ENCODE peak calls at places on chromosome 13, in four cellular contexts. Y is GM12878, D is K562, V is HepG2. W is an unnamed sample.

GRCh38 chr13:99326012-99326411 is 18.8 kb upstream of the GPR183 start:
- DNase-seq in V (no peak), Y (no peak), D (no peak), W (no peak)

GRCh38 chr13:44044544-44045178 is 165.0 kb downstream of the LACC1 start:
- DNase-seq in D (no peak), Y (no peak), V (no peak), W (no peak)

GRCh38 chr13:26557051-26557392 is 461 bp upstream of the WASF3 start:
- DNase-seq in Y (no peak), D (no peak), V (no peak), W (no peak)

GRCh38 chr13:24651718-24652345 is 28.4 kb upstream of the ATP12A start:
- DNase-seq in D (no peak), V (no peak), Y (no peak), W (no peak)

GRCh38 chr13:36673352-36673751 is 468 bp upstream of the SERTM1 start:
- DNase-seq in V (no peak), D (no peak), Y (no peak), W (no peak)

GRCh38 chr13:93235258-93236015 is 8.8 kb downstream of the GPC6 start:
- DNase-seq in Y (no peak), V (no peak), D (no peak), W (no peak)

GRCh38 chr13:34733720-34734119 is 208.3 kb upstream of the NBEA start:
- DNase-seq in D (no peak), Y (no peak), V (no peak), W (no peak)

GRCh38 chr13:106650690-106651205 is 82.8 kb upstream of the ARGLU1 start:
- DNase-seq in D (no peak), Y (no peak), V (no peak), W (no peak)

GRCh38 chr13:43815204-43815603 is 28.4 kb upstream of the ENOX1 start:
- DNase-seq in Y (no peak), D (no peak), V (no peak), W (no peak)

GRCh38 chr13:20182231-20182846 is 10.4 kb downstream of the GJB2 start:
- DNase-seq in V (peak; percentile 63), D (peak; percentile 64), Y (peak; percentile 35), W (peak; percentile 46)

GRCh38 chr13:112885782-112886268 is 83.2 kb upstream of the MCF2L start:
- DNase-seq in V (peak; percentile 71), Y (no peak), D (peak; percentile 55), W (peak; percentile 83)

GRCh38 chr13:34808649-34809048 is 133.4 kb upstream of the NBEA start:
- DNase-seq in Y (no peak), D (no peak), V (no peak), W (no peak)

GRCh38 chr13:63910406-63910957 is 2494.8 kb upstream of the PCDH20 start:
- DNase-seq in D (no peak), Y (no peak), V (peak; percentile 3), W (peak; percentile 46)

GRCh38 chr13:34300559-34300958 is 482.6 kb downstream of the RFC3 start:
- DNase-seq in V (peak; percentile 3), Y (no peak), D (no peak), W (no peak)

GRCh38 chr13:31067416-31068118 is 94.1 kb downstream of the HSPH1 start:
- DNase-seq in D (no peak), V (no peak), Y (no peak), W (no peak)

GRCh38 chr13:37618554-37618953 is 20.0 kb upstream of the POSTN start:
- DNase-seq in Y (no peak), D (no peak), V (no peak), W (no peak)

GRCh38 chr13:44385401-44385800 is 11.8 kb downstream of the SERP2 start:
- DNase-seq in V (no peak), D (no peak), Y (no peak), W (no peak)

GRCh38 chr13:106786006-106786579 is 218.2 kb upstream of the ARGLU1 start:
- DNase-seq in D (no peak), V (no peak), Y (no peak), W (no peak)

GRCh38 chr13:94435604-94436226 is 43.8 kb downstream of the DCT start:
- DNase-seq in Y (no peak), V (peak; percentile 27), D (peak; percentile 36), W (no peak)

GRCh38 chr13:21148557-21149258 is 27.6 kb downstream of the SKA3 start:
- DNase-seq in D (no peak), Y (no peak), V (no peak), W (no peak)

GRCh38 chr13:98450495-98451167 is 126.3 kb downstream of the STK24 start:
- DNase-seq in D (no peak), Y (no peak), V (peak; percentile 19), W (no peak)

GRCh38 chr13:84870190-84870589 is 929.0 kb downstream of the SLITRK6 start:
- DNase-seq in V (peak; percentile 2), Y (no peak), D (no peak), W (peak; percentile 25)

GRCh38 chr13:112859128-112859816 is 109.7 kb upstream of the MCF2L start:
- DNase-seq in V (no peak), Y (no peak), D (no peak), W (no peak)

GRCh38 chr13:48412881-48413351 is at the start of gene LPAR6:
- DNase-seq in D (no peak), Y (no peak), V (peak; percentile 95), W (no peak)

GRCh38 chr13:43368003-43368402 is 344.6 kb downstream of the DNAJC15 start:
- DNase-seq in Y (no peak), D (no peak), V (no peak), W (no peak)

GRCh38 chr13:82833928-82834327 is 1048.3 kb downstream of the SLITRK1 start:
- DNase-seq in V (no peak), Y (no peak), D (no peak), W (no peak)

DNA sequence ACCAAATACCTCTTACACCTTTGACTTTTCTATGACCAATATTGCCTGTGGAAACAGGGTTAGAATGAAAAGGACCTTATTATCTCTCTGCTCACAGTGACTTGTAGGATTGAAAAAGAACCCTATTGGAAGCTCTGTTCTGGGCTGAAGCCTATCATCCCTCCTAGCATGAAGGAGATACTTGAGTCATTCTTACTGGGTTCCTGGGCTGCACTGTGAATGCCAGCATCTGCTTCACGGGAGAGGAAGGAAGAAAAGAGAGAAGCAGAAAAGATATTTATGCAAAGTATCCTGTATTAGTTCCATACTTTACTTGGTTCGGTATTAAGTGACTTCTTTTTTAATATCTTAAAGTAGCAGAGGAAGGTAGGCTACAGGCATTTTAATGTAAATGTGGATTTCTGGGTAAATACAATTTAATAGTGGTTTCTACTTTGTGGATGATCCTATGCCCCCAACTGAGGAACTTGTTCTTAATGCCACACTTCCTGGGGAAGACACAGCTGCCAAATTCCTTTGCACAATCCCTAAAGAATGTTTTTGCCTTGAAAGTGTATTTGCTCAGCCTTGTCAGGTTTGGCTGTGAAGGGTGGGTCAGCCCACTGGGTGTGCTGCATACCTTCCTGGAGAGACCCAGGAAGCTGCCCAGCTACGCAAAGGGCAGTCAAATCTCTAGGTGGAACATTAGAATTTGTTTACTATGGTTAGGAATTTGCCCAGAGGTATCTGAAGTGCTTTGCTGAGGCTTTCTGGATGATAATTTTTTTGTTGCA is 13.7 kb upstream of the SCEL start:
- DNase-seq in V (no peak), Y (no peak), D (no peak), W (peak; percentile 33)
- TF ChIP-seq ATF3 in V (no peak), Y (no peak), D (no peak), W (no peak)

GRCh38 chr13:77373541-77373940 is 46.6 kb upstream of the MYCBP2 start:
- DNase-seq in Y (no peak), V (no peak), D (no peak), W (no peak)

GRCh38 chr13:77375554-77375953 is 48.7 kb upstream of the MYCBP2 start:
- DNase-seq in D (no peak), V (no peak), Y (no peak), W (no peak)

GRCh38 chr13:77372275-77372674 is 45.4 kb upstream of the MYCBP2 start:
- DNase-seq in V (no peak), Y (no peak), D (no peak), W (no peak)

GRCh38 chr13:77374786-77375185 is 47.9 kb upstream of the MYCBP2 start:
- DNase-seq in D (no peak), Y (no peak), V (no peak), W (no peak)

DNA sequence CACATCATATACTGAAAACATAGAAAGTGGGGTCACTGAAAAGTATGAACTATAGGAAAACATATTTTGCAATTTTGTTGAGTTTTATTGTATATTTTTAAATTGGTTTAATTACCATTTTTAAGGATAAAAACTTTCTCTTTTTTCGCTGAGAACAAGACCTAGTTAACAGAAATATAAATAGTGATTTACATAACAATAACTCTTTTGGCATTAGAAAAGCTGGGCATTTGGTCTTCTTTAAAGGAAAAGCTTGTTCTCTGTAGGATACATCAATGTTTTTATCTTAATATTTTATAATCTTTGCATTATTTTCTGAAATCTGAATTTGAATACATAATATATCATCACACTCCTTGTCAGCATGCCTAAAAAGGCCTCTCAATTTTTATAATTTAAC is 47.4 kb upstream of the MYCBP2 start:
- DNase-seq in V (no peak), D (no peak), Y (no peak), W (no peak)
- TF ChIP-seq CBFB in V (no peak), D (no peak), Y (no peak), W (no peak)

GRCh38 chr13:40375522-40376171 is 290.8 kb downstream of the FOXO1 start:
- DNase-seq in D (no peak), V (no peak), Y (no peak), W (no peak)
- TF ChIP-seq ATF3 in D (no peak), V (no peak), Y (no peak), W (no peak)

GRCh38 chr13:51297556-51297955 is 41.9 kb upstream of the SERPINE3 start:
- DNase-seq in Y (no peak), V (no peak), D (no peak), W (no peak)

GRCh38 chr13:51303882-51304281 is 35.6 kb upstream of the SERPINE3 start:
- DNase-seq in D (no peak), Y (no peak), V (no peak), W (no peak)

GRCh38 chr13:51303063-51303552 is 36.4 kb upstream of the SERPINE3 start:
- DNase-seq in V (no peak), Y (no peak), D (no peak), W (peak; percentile 58)

GRCh38 chr13:51298812-51299211 is 40.7 kb upstream of the SERPINE3 start:
- DNase-seq in Y (no peak), V (no peak), D (no peak), W (no peak)
- TF ChIP-seq CBFB in Y (no peak), V (no peak), D (no peak), W (no peak)

DNA sequence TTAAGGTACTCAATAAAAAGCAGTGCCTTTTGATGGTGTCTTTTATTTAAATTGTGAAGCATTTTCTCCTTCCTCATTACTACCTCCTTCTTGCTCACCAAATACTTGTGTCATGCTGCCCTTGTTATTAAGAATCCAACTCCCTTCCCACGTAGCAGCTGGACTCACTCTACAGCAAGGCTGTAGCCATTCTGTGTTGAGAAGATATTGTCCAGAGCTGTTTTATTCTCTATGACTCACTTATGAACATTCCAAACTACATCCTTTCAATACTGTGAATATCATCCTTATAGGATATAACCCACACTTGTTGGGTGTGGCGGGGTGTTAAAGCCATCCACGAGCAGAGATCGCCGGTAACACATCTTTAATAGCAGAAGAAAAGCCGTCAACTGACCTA is 1671.5 kb upstream of the SLC10A2 start:
- DNase-seq in Y (no peak), D (no peak), V (no peak), W (no peak)
- TF ChIP-seq ATF3 in Y (no peak), D (no peak), V (no peak), W (no peak)

GRCh38 chr13:102972191-102972590 is 94.0 kb downstream of the SLC10A2 start:
- DNase-seq in V (no peak), Y (no peak), D (no peak), W (no peak)
- TF ChIP-seq CBFB in V (no peak), Y (no peak), D (no peak), W (no peak)

GRCh38 chr13:73286177-73286576 is 227.4 kb downstream of the KLF5 start:
- DNase-seq in D (no peak), Y (no peak), V (no peak), W (no peak)
- TF ChIP-seq ATF3 in D (no peak), Y (no peak), V (no peak), W (no peak)